ENCODE peak calls at places on chromosomes 3 and 15, in five cellular contexts. One of them, this sample, is unnamed. For H3K36me3, the result is how much of the 10 kb centered on the place peaks cover.

GRCh38 chr3:30342319-30343060 is 263.9 kb upstream of the TGFBR2 start:
- DNase-seq in IMR-90: peak
- DNase-seq in mucosa of descending colon: no peak
- DNase-seq in neural progenitor cell: no peak
- DNase-seq in OCI-LY7: no peak
- DNase-seq in this sample: peak

GRCh38 chr15:60520041-60520824 is 41.3 kb upstream of the ICE2 start:
- DNase-seq in neural progenitor cell: no peak
- DNase-seq in mucosa of descending colon: no peak
- DNase-seq in IMR-90: peak
- DNase-seq in OCI-LY7: no peak
- DNase-seq in this sample: peak

GRCh38 chr3:105865016-105865623 is 3.7 kb downstream of the CBLB start:
- DNase-seq in neural progenitor cell: no peak
- DNase-seq in OCI-LY7: no peak
- DNase-seq in IMR-90: peak
- DNase-seq in mucosa of descending colon: no peak
- DNase-seq in this sample: peak

GRCh38 chr3:112437146-112438022 is 61.9 kb downstream of the BTLA start:
- DNase-seq in neural progenitor cell: peak
- DNase-seq in mucosa of descending colon: no peak
- DNase-seq in OCI-LY7: peak
- DNase-seq in IMR-90: peak
- DNase-seq in this sample: peak

GRCh38 chr3:7957024-7957423 is 544.6 kb upstream of the LMCD1 start:
- DNase-seq in OCI-LY7: no peak
- DNase-seq in neural progenitor cell: no peak
- DNase-seq in mucosa of descending colon: no peak
- DNase-seq in IMR-90: no peak
- DNase-seq in this sample: no peak

GRCh38 chr3:121165397-121165837 is 257.4 kb downstream of the STXBP5L start:
- DNase-seq in neural progenitor cell: no peak
- DNase-seq in OCI-LY7: no peak
- DNase-seq in mucosa of descending colon: no peak
- DNase-seq in IMR-90: no peak
- DNase-seq in this sample: no peak

GRCh38 chr3:168094877-168095610 is 680 bp downstream of the GOLIM4 start:
- DNase-seq in IMR-90: peak
- DNase-seq in mucosa of descending colon: peak
- DNase-seq in neural progenitor cell: peak
- DNase-seq in OCI-LY7: peak
- DNase-seq in this sample: peak

GRCh38 chr15:70327328-70328136 is 229.8 kb upstream of the TLE3 start:
- DNase-seq in neural progenitor cell: no peak
- DNase-seq in OCI-LY7: no peak
- DNase-seq in IMR-90: peak
- DNase-seq in mucosa of descending colon: no peak
- DNase-seq in this sample: peak

GRCh38 chr3:129553771-129554170 is 10.8 kb downstream of the H1-8 start:
- DNase-seq in mucosa of descending colon: no peak
- DNase-seq in OCI-LY7: peak
- DNase-seq in IMR-90: no peak
- DNase-seq in neural progenitor cell: no peak
- DNase-seq in this sample: no peak

GRCh38 chr15:92232317-92232716 is 161.4 kb upstream of the ST8SIA2 start:
- DNase-seq in IMR-90: no peak
- DNase-seq in neural progenitor cell: no peak
- DNase-seq in mucosa of descending colon: no peak
- DNase-seq in OCI-LY7: no peak
- DNase-seq in this sample: no peak

GRCh38 chr3:13858768-13859520 is 20.9 kb downstream of the WNT7A start:
- DNase-seq in neural progenitor cell: no peak
- DNase-seq in IMR-90: no peak
- DNase-seq in mucosa of descending colon: no peak
- DNase-seq in OCI-LY7: no peak
- DNase-seq in this sample: no peak

GRCh38 chr3:184332370-184333090 is 4.9 kb upstream of the FAM131A start:
- DNase-seq in neural progenitor cell: no peak
- DNase-seq in IMR-90: peak
- DNase-seq in mucosa of descending colon: no peak
- DNase-seq in OCI-LY7: no peak
- DNase-seq in this sample: peak

GRCh38 chr3:134312072-134312872 is 61.6 kb upstream of the RYK start:
- DNase-seq in neural progenitor cell: peak
- DNase-seq in mucosa of descending colon: peak
- DNase-seq in IMR-90: no peak
- DNase-seq in OCI-LY7: no peak
- DNase-seq in this sample: peak

DNA sequence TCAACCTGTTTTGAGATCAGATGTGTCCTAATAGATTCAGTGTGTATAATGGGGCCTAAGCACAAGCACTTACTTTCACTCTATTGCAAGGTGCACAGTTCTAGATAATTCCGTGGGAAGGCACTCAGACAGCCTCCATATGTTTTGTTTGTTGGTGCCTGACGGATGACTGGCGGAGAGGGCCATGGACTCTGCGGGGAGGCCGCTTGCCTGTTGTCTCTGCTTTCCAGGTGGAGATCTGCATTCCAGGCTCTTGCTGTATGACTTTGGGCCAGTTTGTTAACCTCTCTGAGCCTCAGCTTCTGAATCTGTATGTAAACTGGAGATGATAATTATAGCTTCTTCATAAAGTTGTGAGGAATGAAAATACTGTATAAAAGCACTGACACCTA is 1.5 kb downstream of the IRAK2 start:
- DNase-seq in neural progenitor cell: no peak
- DNase-seq in OCI-LY7: no peak
- DNase-seq in mucosa of descending colon: no peak
- DNase-seq in IMR-90: no peak
- DNase-seq in this sample: no peak
- H3K4me3 ChIP-seq in neural progenitor cell: no peak
- H3K4me3 ChIP-seq in OCI-LY7: no peak
- H3K4me3 ChIP-seq in mucosa of descending colon: no peak
- H3K4me3 ChIP-seq in IMR-90: peak
- H3K4me3 ChIP-seq in this sample: no peak

GRCh38 chr3:11643212-11644087 is at the start of gene VGLL4:
- DNase-seq in neural progenitor cell: peak
- DNase-seq in IMR-90: peak
- DNase-seq in mucosa of descending colon: peak
- DNase-seq in OCI-LY7: peak
- DNase-seq in this sample: peak
- TF ChIP-seq CTCF in neural progenitor cell: no peak
- TF ChIP-seq CTCF in IMR-90: peak
- TF ChIP-seq CTCF in mucosa of descending colon: no peak
- TF ChIP-seq CTCF in OCI-LY7: peak
- TF ChIP-seq CTCF in this sample: peak

GRCh38 chr3:47612879-47613278 is 34.2 kb upstream of the CSPG5 start:
- DNase-seq in neural progenitor cell: no peak
- DNase-seq in OCI-LY7: no peak
- DNase-seq in IMR-90: no peak
- DNase-seq in mucosa of descending colon: no peak
- DNase-seq in this sample: no peak

GRCh38 chr3:47613723-47614122 is 35.1 kb upstream of the CSPG5 start:
- DNase-seq in IMR-90: no peak
- DNase-seq in neural progenitor cell: no peak
- DNase-seq in OCI-LY7: peak
- DNase-seq in mucosa of descending colon: no peak
- DNase-seq in this sample: no peak

GRCh38 chr3:47611577-47611976 is 32.9 kb upstream of the CSPG5 start:
- DNase-seq in OCI-LY7: no peak
- DNase-seq in IMR-90: no peak
- DNase-seq in mucosa of descending colon: no peak
- DNase-seq in neural progenitor cell: no peak
- DNase-seq in this sample: no peak

GRCh38 chr3:47610572-47610971 is 31.9 kb upstream of the CSPG5 start:
- DNase-seq in mucosa of descending colon: no peak
- DNase-seq in IMR-90: no peak
- DNase-seq in neural progenitor cell: no peak
- DNase-seq in OCI-LY7: no peak
- DNase-seq in this sample: no peak

DNA sequence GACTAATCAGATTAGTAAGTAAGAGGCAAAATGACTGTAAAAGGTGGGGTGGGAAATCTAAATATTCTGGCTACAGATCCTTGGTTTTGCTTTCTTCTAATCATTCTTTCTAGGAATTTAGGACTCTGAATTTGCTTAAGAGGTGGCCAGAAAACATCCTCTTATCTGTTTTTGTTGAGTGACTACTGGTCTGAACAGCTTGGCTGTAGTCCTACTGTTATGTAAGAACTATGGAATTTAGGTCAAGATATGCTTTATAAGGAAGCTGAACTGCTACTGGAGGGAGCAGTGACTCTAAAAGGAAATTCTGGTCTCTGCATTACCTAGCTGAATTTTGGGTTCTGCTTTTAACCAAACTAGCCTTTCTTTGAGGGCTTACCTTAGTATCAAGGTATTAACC is 33.5 kb upstream of the CSPG5 start:
- DNase-seq in mucosa of descending colon: no peak
- DNase-seq in OCI-LY7: no peak
- DNase-seq in IMR-90: peak
- DNase-seq in neural progenitor cell: no peak
- DNase-seq in this sample: peak
- H3K36me3 ChIP-seq in mucosa of descending colon: under half
- H3K36me3 ChIP-seq in OCI-LY7: half or more
- H3K36me3 ChIP-seq in IMR-90: under half
- H3K36me3 ChIP-seq in neural progenitor cell: under half
- H3K36me3 ChIP-seq in this sample: under half

GRCh38 chr3:140470211-140470610 is 207.7 kb upstream of the TRIM42 start:
- DNase-seq in OCI-LY7: no peak
- DNase-seq in mucosa of descending colon: no peak
- DNase-seq in IMR-90: no peak
- DNase-seq in neural progenitor cell: no peak
- DNase-seq in this sample: no peak

GRCh38 chr3:140467916-140468315 is 209.9 kb upstream of the TRIM42 start:
- DNase-seq in IMR-90: no peak
- DNase-seq in neural progenitor cell: no peak
- DNase-seq in mucosa of descending colon: no peak
- DNase-seq in OCI-LY7: no peak
- DNase-seq in this sample: no peak

GRCh38 chr3:140467104-140467577 is 210.7 kb upstream of the TRIM42 start:
- DNase-seq in neural progenitor cell: peak
- DNase-seq in mucosa of descending colon: no peak
- DNase-seq in IMR-90: no peak
- DNase-seq in OCI-LY7: no peak
- DNase-seq in this sample: peak

GRCh38 chr3:140469491-140469890 is 208.4 kb upstream of the TRIM42 start:
- DNase-seq in neural progenitor cell: no peak
- DNase-seq in IMR-90: no peak
- DNase-seq in OCI-LY7: no peak
- DNase-seq in mucosa of descending colon: no peak
- DNase-seq in this sample: peak

DNA sequence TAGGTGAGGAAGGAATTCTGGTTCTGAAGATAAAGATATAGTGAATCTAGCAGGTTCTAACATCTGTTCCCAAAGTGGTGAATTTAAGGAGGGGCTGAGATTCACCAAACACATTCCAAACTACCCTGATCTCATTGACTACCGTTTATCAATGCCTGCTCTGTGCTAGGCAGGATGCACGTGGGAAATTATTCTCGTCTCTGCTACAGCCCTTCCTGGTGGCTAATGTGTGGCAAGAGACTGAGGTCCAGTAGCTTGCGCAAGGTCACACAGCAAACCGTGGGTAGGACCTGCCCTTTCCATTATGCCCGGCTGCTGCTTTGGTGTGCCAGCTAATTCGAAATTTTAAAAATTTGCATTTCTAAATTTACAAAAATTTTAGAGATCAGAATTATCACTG is 209.5 kb upstream of the TRIM42 start:
- DNase-seq in neural progenitor cell: no peak
- DNase-seq in IMR-90: no peak
- DNase-seq in mucosa of descending colon: no peak
- DNase-seq in OCI-LY7: no peak
- DNase-seq in this sample: no peak
- H3K4me3 ChIP-seq in neural progenitor cell: no peak
- H3K4me3 ChIP-seq in IMR-90: no peak
- H3K4me3 ChIP-seq in mucosa of descending colon: no peak
- H3K4me3 ChIP-seq in OCI-LY7: no peak
- H3K4me3 ChIP-seq in this sample: no peak

This sample was measured in bronchial epithelial cell.